ENCODE peak calls at places on chromosomes 1 and 21, in eight cellular contexts. One of them, this sample, is unnamed.

GRCh38 chr1:25676488-25676887 is 59.9 kb downstream of the MAN1C1 start:
- DNase-seq in endothelial cell: no peak
- DNase-seq in tibial artery: peak
- DNase-seq in cardiac fibroblast: no peak
- DNase-seq in astrocyte of the spinal cord: no peak
- DNase-seq in upper lobe of right lung: peak
- DNase-seq in hepatocyte: no peak
- DNase-seq in CD8-positive, alpha-beta T cell: no peak
- DNase-seq in this sample: no peak

GRCh38 chr21:32335601-32336575 is 37.2 kb downstream of the MRAP start:
- DNase-seq in endothelial cell: no peak
- DNase-seq in tibial artery: peak
- DNase-seq in cardiac fibroblast: no peak
- DNase-seq in astrocyte of the spinal cord: peak
- DNase-seq in upper lobe of right lung: no peak
- DNase-seq in hepatocyte: no peak
- DNase-seq in CD8-positive, alpha-beta T cell: no peak
- DNase-seq in this sample: no peak

GRCh38 chr1:240282061-240282830 is 190.6 kb downstream of the FMN2 start:
- DNase-seq in endothelial cell: no peak
- DNase-seq in tibial artery: no peak
- DNase-seq in cardiac fibroblast: peak
- DNase-seq in astrocyte of the spinal cord: no peak
- DNase-seq in upper lobe of right lung: no peak
- DNase-seq in hepatocyte: no peak
- DNase-seq in CD8-positive, alpha-beta T cell: no peak
- DNase-seq in this sample: no peak

GRCh38 chr1:76068953-76069561 is 5.5 kb upstream of the ST6GALNAC3 start:
- DNase-seq in endothelial cell: no peak
- DNase-seq in tibial artery: no peak
- DNase-seq in cardiac fibroblast: no peak
- DNase-seq in astrocyte of the spinal cord: no peak
- DNase-seq in upper lobe of right lung: no peak
- DNase-seq in hepatocyte: no peak
- DNase-seq in CD8-positive, alpha-beta T cell: no peak
- DNase-seq in this sample: no peak

GRCh38 chr1:230157409-230158390 is 90.7 kb downstream of the GALNT2 start:
- DNase-seq in endothelial cell: no peak
- DNase-seq in tibial artery: no peak
- DNase-seq in cardiac fibroblast: peak
- DNase-seq in astrocyte of the spinal cord: peak
- DNase-seq in upper lobe of right lung: no peak
- DNase-seq in hepatocyte: peak
- DNase-seq in CD8-positive, alpha-beta T cell: no peak
- DNase-seq in this sample: peak

GRCh38 chr1:221602866-221603265 is 139.0 kb downstream of the DUSP10 start:
- DNase-seq in endothelial cell: no peak
- DNase-seq in tibial artery: no peak
- DNase-seq in cardiac fibroblast: peak
- DNase-seq in astrocyte of the spinal cord: no peak
- DNase-seq in upper lobe of right lung: no peak
- DNase-seq in hepatocyte: no peak
- DNase-seq in CD8-positive, alpha-beta T cell: no peak
- DNase-seq in this sample: no peak

GRCh38 chr21:22728091-22728490 is 1729.9 kb downstream of the NCAM2 start:
- DNase-seq in endothelial cell: no peak
- DNase-seq in tibial artery: no peak
- DNase-seq in cardiac fibroblast: no peak
- DNase-seq in astrocyte of the spinal cord: no peak
- DNase-seq in upper lobe of right lung: no peak
- DNase-seq in hepatocyte: no peak
- DNase-seq in CD8-positive, alpha-beta T cell: no peak
- DNase-seq in this sample: no peak

GRCh38 chr1:229714964-229715603 is 89.0 kb downstream of the URB2 start:
- DNase-seq in endothelial cell: no peak
- DNase-seq in tibial artery: no peak
- DNase-seq in cardiac fibroblast: peak
- DNase-seq in astrocyte of the spinal cord: no peak
- DNase-seq in upper lobe of right lung: no peak
- DNase-seq in hepatocyte: no peak
- DNase-seq in CD8-positive, alpha-beta T cell: no peak
- DNase-seq in this sample: peak

GRCh38 chr1:38686306-38687255 is 173.0 kb downstream of the RRAGC start:
- DNase-seq in endothelial cell: no peak
- DNase-seq in tibial artery: no peak
- DNase-seq in cardiac fibroblast: no peak
- DNase-seq in astrocyte of the spinal cord: no peak
- DNase-seq in upper lobe of right lung: no peak
- DNase-seq in hepatocyte: no peak
- DNase-seq in CD8-positive, alpha-beta T cell: no peak
- DNase-seq in this sample: no peak

GRCh38 chr1:200526709-200527612 is 93.6 kb downstream of the KIF14 start:
- DNase-seq in endothelial cell: no peak
- DNase-seq in tibial artery: no peak
- DNase-seq in cardiac fibroblast: peak
- DNase-seq in astrocyte of the spinal cord: peak
- DNase-seq in upper lobe of right lung: no peak
- DNase-seq in hepatocyte: no peak
- DNase-seq in CD8-positive, alpha-beta T cell: no peak
- DNase-seq in this sample: no peak

GRCh38 chr21:35338281-35338680 is 289.2 kb upstream of the RUNX1 start:
- DNase-seq in endothelial cell: no peak
- DNase-seq in tibial artery: no peak
- DNase-seq in cardiac fibroblast: no peak
- DNase-seq in astrocyte of the spinal cord: no peak
- DNase-seq in upper lobe of right lung: no peak
- DNase-seq in hepatocyte: no peak
- DNase-seq in CD8-positive, alpha-beta T cell: no peak
- DNase-seq in this sample: no peak

GRCh38 chr1:53037159-53037558 is 24.9 kb upstream of the PODN start:
- DNase-seq in endothelial cell: no peak
- DNase-seq in tibial artery: no peak
- DNase-seq in cardiac fibroblast: no peak
- DNase-seq in astrocyte of the spinal cord: no peak
- DNase-seq in upper lobe of right lung: no peak
- DNase-seq in hepatocyte: no peak
- DNase-seq in CD8-positive, alpha-beta T cell: no peak
- DNase-seq in this sample: no peak

GRCh38 chr1:16167331-16168143 is 11.7 kb upstream of the EPHA2 start:
- DNase-seq in endothelial cell: peak
- DNase-seq in tibial artery: no peak
- DNase-seq in cardiac fibroblast: no peak
- DNase-seq in astrocyte of the spinal cord: no peak
- DNase-seq in upper lobe of right lung: peak
- DNase-seq in hepatocyte: peak
- DNase-seq in CD8-positive, alpha-beta T cell: peak
- DNase-seq in this sample: peak

GRCh38 chr1:115060501-115060900 is 28.8 kb downstream of the TSPAN2 start:
- DNase-seq in endothelial cell: no peak
- DNase-seq in tibial artery: no peak
- DNase-seq in cardiac fibroblast: peak
- DNase-seq in astrocyte of the spinal cord: no peak
- DNase-seq in upper lobe of right lung: no peak
- DNase-seq in hepatocyte: no peak
- DNase-seq in CD8-positive, alpha-beta T cell: no peak
- DNase-seq in this sample: no peak

GRCh38 chr21:40925481-40925880 is 78.5 kb upstream of the DSCAM start:
- DNase-seq in endothelial cell: no peak
- DNase-seq in tibial artery: no peak
- DNase-seq in cardiac fibroblast: no peak
- DNase-seq in astrocyte of the spinal cord: no peak
- DNase-seq in upper lobe of right lung: no peak
- DNase-seq in hepatocyte: no peak
- DNase-seq in CD8-positive, alpha-beta T cell: no peak
- DNase-seq in this sample: no peak

GRCh38 chr1:91325456-91325855 is 79.2 kb downstream of the HFM1 start:
- DNase-seq in endothelial cell: no peak
- DNase-seq in tibial artery: no peak
- DNase-seq in cardiac fibroblast: no peak
- DNase-seq in astrocyte of the spinal cord: no peak
- DNase-seq in upper lobe of right lung: no peak
- DNase-seq in hepatocyte: no peak
- DNase-seq in CD8-positive, alpha-beta T cell: no peak
- DNase-seq in this sample: no peak

GRCh38 chr1:45375104-45376090 is 35.2 kb upstream of the MUTYH start:
- DNase-seq in endothelial cell: no peak
- DNase-seq in tibial artery: no peak
- DNase-seq in cardiac fibroblast: no peak
- DNase-seq in astrocyte of the spinal cord: no peak
- DNase-seq in upper lobe of right lung: no peak
- DNase-seq in hepatocyte: no peak
- DNase-seq in CD8-positive, alpha-beta T cell: no peak
- DNase-seq in this sample: no peak
- TF ChIP-seq CTCF in endothelial cell: no peak
- TF ChIP-seq CTCF in tibial artery: no peak
- TF ChIP-seq CTCF in cardiac fibroblast: no peak
- TF ChIP-seq CTCF in astrocyte of the spinal cord: no peak
- TF ChIP-seq CTCF in upper lobe of right lung: peak
- TF ChIP-seq CTCF in hepatocyte: no peak
- TF ChIP-seq CTCF in CD8-positive, alpha-beta T cell: no peak
- TF ChIP-seq CTCF in this sample: no peak

GRCh38 chr1:226109829-226110248 is 47.3 kb downstream of the H3-3A start:
- DNase-seq in endothelial cell: peak
- DNase-seq in tibial artery: peak
- DNase-seq in cardiac fibroblast: peak
- DNase-seq in astrocyte of the spinal cord: peak
- DNase-seq in upper lobe of right lung: peak
- DNase-seq in hepatocyte: peak
- DNase-seq in CD8-positive, alpha-beta T cell: peak
- DNase-seq in this sample: peak

GRCh38 chr1:226110249-226111108 is 48.0 kb downstream of the H3-3A start:
- DNase-seq in endothelial cell: peak
- DNase-seq in tibial artery: peak
- DNase-seq in cardiac fibroblast: peak
- DNase-seq in astrocyte of the spinal cord: peak
- DNase-seq in upper lobe of right lung: peak
- DNase-seq in hepatocyte: peak
- DNase-seq in CD8-positive, alpha-beta T cell: peak
- DNase-seq in this sample: peak

GRCh38 chr1:226108935-226109828 is 46.7 kb downstream of the H3-3A start:
- DNase-seq in endothelial cell: no peak
- DNase-seq in tibial artery: peak
- DNase-seq in cardiac fibroblast: peak
- DNase-seq in astrocyte of the spinal cord: peak
- DNase-seq in upper lobe of right lung: no peak
- DNase-seq in hepatocyte: no peak
- DNase-seq in CD8-positive, alpha-beta T cell: no peak
- DNase-seq in this sample: no peak

GRCh38 chr1:226104671-226105121 is 42.2 kb downstream of the H3-3A start:
- DNase-seq in endothelial cell: no peak
- DNase-seq in tibial artery: no peak
- DNase-seq in cardiac fibroblast: peak
- DNase-seq in astrocyte of the spinal cord: no peak
- DNase-seq in upper lobe of right lung: no peak
- DNase-seq in hepatocyte: no peak
- DNase-seq in CD8-positive, alpha-beta T cell: no peak
- DNase-seq in this sample: no peak

DNA sequence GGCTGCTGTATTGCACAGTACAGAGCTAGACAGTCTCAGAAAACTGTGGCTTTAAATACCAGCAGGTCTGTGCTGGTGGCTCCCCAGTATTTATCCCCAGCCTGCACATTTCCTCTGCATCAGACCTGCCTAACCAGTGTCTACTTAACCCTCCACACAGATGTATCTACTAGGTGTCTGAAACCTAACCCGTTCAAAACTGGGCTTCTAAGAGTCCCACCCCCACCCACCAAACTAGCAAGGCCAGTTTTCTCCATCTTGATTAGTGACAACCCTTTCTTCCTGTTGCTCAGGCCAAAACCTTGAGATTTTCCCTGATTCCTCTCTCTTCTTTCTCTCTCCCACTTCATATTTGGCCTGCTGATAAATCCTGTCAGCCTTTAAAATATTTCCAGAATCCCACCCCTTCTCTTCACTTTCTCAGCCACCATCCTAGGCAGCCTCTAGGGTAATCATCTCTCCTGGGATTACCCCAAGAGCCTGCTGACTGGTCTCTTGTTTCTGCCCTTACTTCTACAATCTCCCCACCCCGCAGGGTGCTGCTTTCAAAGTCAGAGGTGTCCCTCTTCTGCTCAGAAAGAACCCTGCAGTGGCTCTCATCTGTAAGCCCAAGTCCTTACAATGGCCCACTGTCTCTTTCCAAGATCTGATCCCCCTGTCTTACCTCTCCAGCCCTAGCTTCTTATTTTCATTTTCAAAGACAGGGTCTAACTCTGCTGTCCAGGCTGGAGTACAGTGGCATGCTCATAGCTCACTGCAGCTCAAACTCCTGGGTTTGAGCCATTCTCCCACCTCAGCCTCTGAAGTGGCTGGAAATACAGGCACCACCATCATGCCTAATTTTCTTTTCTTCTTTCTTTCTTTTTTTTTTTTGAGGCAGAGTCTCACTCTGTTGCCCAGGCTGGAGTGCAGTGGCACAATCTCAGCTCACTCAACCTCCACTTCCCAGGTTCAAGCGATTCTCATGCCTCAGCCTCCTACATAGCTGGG is 45.2 kb downstream of the H3-3A start:
- DNase-seq in endothelial cell: no peak
- DNase-seq in tibial artery: no peak
- DNase-seq in cardiac fibroblast: no peak
- DNase-seq in astrocyte of the spinal cord: no peak
- DNase-seq in upper lobe of right lung: no peak
- DNase-seq in hepatocyte: no peak
- DNase-seq in CD8-positive, alpha-beta T cell: no peak
- DNase-seq in this sample: no peak
- TF ChIP-seq CTCF in endothelial cell: no peak
- TF ChIP-seq CTCF in tibial artery: no peak
- TF ChIP-seq CTCF in cardiac fibroblast: no peak
- TF ChIP-seq CTCF in astrocyte of the spinal cord: no peak
- TF ChIP-seq CTCF in upper lobe of right lung: no peak
- TF ChIP-seq CTCF in hepatocyte: no peak
- TF ChIP-seq CTCF in CD8-positive, alpha-beta T cell: no peak
- TF ChIP-seq CTCF in this sample: no peak

GRCh38 chr1:62337785-62338631 is 18.8 kb upstream of the KANK4 start:
- DNase-seq in endothelial cell: no peak
- DNase-seq in tibial artery: no peak
- DNase-seq in cardiac fibroblast: no peak
- DNase-seq in astrocyte of the spinal cord: no peak
- DNase-seq in upper lobe of right lung: no peak
- DNase-seq in hepatocyte: no peak
- DNase-seq in CD8-positive, alpha-beta T cell: no peak
- DNase-seq in this sample: no peak
- TF ChIP-seq CTCF in endothelial cell: no peak
- TF ChIP-seq CTCF in tibial artery: no peak
- TF ChIP-seq CTCF in cardiac fibroblast: no peak
- TF ChIP-seq CTCF in astrocyte of the spinal cord: no peak
- TF ChIP-seq CTCF in upper lobe of right lung: peak
- TF ChIP-seq CTCF in hepatocyte: no peak
- TF ChIP-seq CTCF in CD8-positive, alpha-beta T cell: no peak
- TF ChIP-seq CTCF in this sample: no peak

GRCh38 chr1:207578796-207579435 is 66.0 kb upstream of the CR1L start:
- DNase-seq in endothelial cell: no peak
- DNase-seq in tibial artery: no peak
- DNase-seq in cardiac fibroblast: no peak
- DNase-seq in astrocyte of the spinal cord: no peak
- DNase-seq in upper lobe of right lung: no peak
- DNase-seq in hepatocyte: no peak
- DNase-seq in CD8-positive, alpha-beta T cell: no peak
- DNase-seq in this sample: no peak

GRCh38 chr1:207581496-207582168 is 63.3 kb upstream of the CR1L start:
- DNase-seq in endothelial cell: no peak
- DNase-seq in tibial artery: no peak
- DNase-seq in cardiac fibroblast: no peak
- DNase-seq in astrocyte of the spinal cord: no peak
- DNase-seq in upper lobe of right lung: no peak
- DNase-seq in hepatocyte: no peak
- DNase-seq in CD8-positive, alpha-beta T cell: no peak
- DNase-seq in this sample: no peak

GRCh38 chr1:207579436-207579799 is 65.5 kb upstream of the CR1L start:
- DNase-seq in endothelial cell: peak
- DNase-seq in tibial artery: no peak
- DNase-seq in cardiac fibroblast: peak
- DNase-seq in astrocyte of the spinal cord: peak
- DNase-seq in upper lobe of right lung: no peak
- DNase-seq in hepatocyte: peak
- DNase-seq in CD8-positive, alpha-beta T cell: no peak
- DNase-seq in this sample: peak
- TF ChIP-seq CTCF in endothelial cell: peak
- TF ChIP-seq CTCF in tibial artery: peak
- TF ChIP-seq CTCF in cardiac fibroblast: peak
- TF ChIP-seq CTCF in astrocyte of the spinal cord: peak
- TF ChIP-seq CTCF in upper lobe of right lung: peak
- TF ChIP-seq CTCF in hepatocyte: peak
- TF ChIP-seq CTCF in CD8-positive, alpha-beta T cell: no peak
- TF ChIP-seq CTCF in this sample: peak

This sample was measured in Caco-2.